ENCODE peak calls at places on chromosomes 1 and 21, in six cellular contexts. G is astrocyte of the spinal cord, O is AG04450, I is ovary, J is heart right ventricle, H is brain microvascular endothelial cell. S is an unnamed sample.
A peak's percentile ranks its signal among the peaks of the same experiment; 100 is the strongest.

GRCh38 chr21:26888256-26888655 is 43.0 kb upstream of the ADAMTS1 start:
- DNase-seq in H (no peak), J (no peak), O (no peak), I (no peak), G (peak; percentile 35), S (no peak)

GRCh38 chr1:228554107-228554506 is 66.9 kb downstream of the RNF187 start:
- DNase-seq in J (no peak), O (no peak), H (no peak), G (no peak), I (no peak), S (no peak)

GRCh38 chr1:161185282-161185682 is 8.0 kb upstream of the B4GALT3 start:
- DNase-seq in H (no peak), O (no peak), J (peak; percentile 91), I (peak; percentile 45), G (peak; percentile 57), S (peak; percentile 67)

GRCh38 chr1:204493145-204493881 is 1.3 kb downstream of the PIK3C2B start:
- DNase-seq in J (peak; percentile 70), I (peak; percentile 64), H (no peak), O (no peak), G (peak; percentile 65), S (no peak)

GRCh38 chr1:114033219-114033706 is 54.0 kb downstream of the OLFML3 start:
- DNase-seq in J (no peak), H (no peak), O (no peak), I (no peak), G (no peak), S (no peak)

GRCh38 chr21:25925936-25926335 is 191.2 kb downstream of the GABPA start:
- DNase-seq in G (no peak), H (no peak), O (no peak), J (peak; percentile 64), I (no peak), S (no peak)

GRCh38 chr21:46329796-46330195 is 5.8 kb downstream of the PCNT start:
- DNase-seq in H (no peak), G (no peak), J (no peak), O (no peak), I (no peak), S (no peak)

GRCh38 chr1:206000641-206001339 is 2.4 kb downstream of the RAB7B start:
- DNase-seq in O (no peak), J (no peak), H (peak; percentile 59), I (no peak), G (no peak), S (no peak)

GRCh38 chr1:24318238-24318987 is 744 bp upstream of the GRHL3 start:
- DNase-seq in I (no peak), H (no peak), G (peak; percentile 53), O (peak; percentile 26), J (no peak), S (no peak)

GRCh38 chr1:182588460-182589396 is at the start of gene RNASEL:
- DNase-seq in J (peak; percentile 71), H (peak; percentile 64), I (peak; percentile 83), O (peak; percentile 6), G (peak; percentile 75), S (peak; percentile 32)

GRCh38 chr1:100861379-100861778 is 33.3 kb downstream of the EXTL2 start:
- DNase-seq in J (no peak), I (no peak), O (no peak), H (no peak), G (no peak), S (no peak)

GRCh38 chr1:205298191-205298994 is 23.2 kb downstream of the NUAK2 start:
- DNase-seq in H (peak; percentile 99), G (peak; percentile 96), J (no peak), I (no peak), O (peak; percentile 96), S (peak; percentile 89)

GRCh38 chr1:11746795-11747487 is 11.0 kb downstream of the AGTRAP start:
- DNase-seq in I (no peak), J (peak; percentile 37), H (no peak), O (no peak), G (no peak), S (no peak)

GRCh38 chr21:39182016-39182415 is 1.2 kb downstream of the PSMG1 start:
- DNase-seq in I (no peak), O (no peak), J (no peak), G (no peak), H (no peak), S (no peak)

GRCh38 chr1:37052120-37052519 is 17.8 kb upstream of the GRIK3 start:
- DNase-seq in G (no peak), I (no peak), J (no peak), H (no peak), O (no peak), S (no peak)

GRCh38 chr1:107327446-107327845 is 186.6 kb downstream of the NTNG1 start:
- DNase-seq in J (no peak), O (no peak), I (no peak), H (no peak), G (no peak), S (no peak)

GRCh38 chr1:154869351-154870116 is 547 bp downstream of the KCNN3 start:
- DNase-seq in G (peak; percentile 40), O (no peak), H (peak; percentile 42), I (peak; percentile 58), J (peak; percentile 87), S (no peak)

GRCh38 chr1:185581961-185582725 is 152.0 kb upstream of the HMCN1 start:
- DNase-seq in O (no peak), G (no peak), J (no peak), I (no peak), H (peak; percentile 47), S (no peak)

GRCh38 chr1:203126151-203126865 is 1.2 kb upstream of the ADORA1 start:
- DNase-seq in J (no peak), G (no peak), H (no peak), I (no peak), O (no peak), S (no peak)

GRCh38 chr1:235888119-235888643 is 21.5 kb upstream of the LYST start:
- DNase-seq in J (no peak), G (no peak), I (no peak), O (no peak), H (no peak), S (no peak)

GRCh38 chr1:177976596-177976995 is 6.7 kb upstream of the SEC16B start:
- DNase-seq in H (no peak), O (no peak), I (no peak), G (no peak), J (no peak), S (no peak)

GRCh38 chr21:36422279-36423098 is 37.3 kb downstream of the CHAF1B start:
- DNase-seq in I (peak; percentile 42), O (peak; percentile 21), G (peak; percentile 41), H (peak; percentile 67), J (peak; percentile 54), S (peak; percentile 24)

GRCh38 chr1:31848381-31848897 is 32.6 kb upstream of the SPOCD1 start:
- DNase-seq in J (no peak), O (no peak), I (no peak), G (no peak), H (no peak), S (no peak)

GRCh38 chr21:18387994-18388393 is 15.6 kb downstream of the TMPRSS15 start:
- DNase-seq in H (no peak), G (no peak), I (no peak), O (no peak), J (no peak), S (no peak)

GRCh38 chr21:18382141-18382540 is 21.4 kb downstream of the TMPRSS15 start:
- DNase-seq in I (no peak), G (no peak), J (no peak), H (no peak), O (no peak), S (no peak)

GRCh38 chr21:18384771-18385170 is 18.8 kb downstream of the TMPRSS15 start:
- DNase-seq in J (no peak), H (no peak), O (no peak), I (no peak), G (peak; percentile 37), S (no peak)
- TF ChIP-seq CTCF in J (peak; percentile 53), H (peak; percentile 40), O (no peak), I (no peak), G (peak; percentile 69), S (peak; percentile 8)

GRCh38 chr1:2353907-2354438 is 37.4 kb downstream of the MORN1 start:
- DNase-seq in J (no peak), I (no peak), O (no peak), G (no peak), H (no peak), S (no peak)

GRCh38 chr1:2352341-2353214 is 38.8 kb downstream of the MORN1 start:
- DNase-seq in O (no peak), G (no peak), J (no peak), H (no peak), I (peak; percentile 24), S (no peak)

GRCh38 chr1:2354511-2355407 is 36.6 kb downstream of the MORN1 start:
- DNase-seq in O (no peak), H (no peak), I (peak; percentile 43), J (no peak), G (no peak), S (no peak)

GRCh38 chr1:2351723-2352122 is 39.6 kb downstream of the MORN1 start:
- DNase-seq in I (no peak), J (no peak), O (no peak), G (no peak), H (no peak), S (no peak)

GRCh38 chr1:2353215-2353906 is 38.0 kb downstream of the MORN1 start:
- DNase-seq in O (no peak), J (no peak), H (no peak), I (peak; percentile 27), G (no peak), S (no peak)
- H3K4me3 ChIP-seq in O (no peak overlapping the region), J (no peak overlapping the region), H (no peak overlapping the region), I (no peak overlapping the region), G (no peak overlapping the region), S (no peak overlapping the region)

DNA sequence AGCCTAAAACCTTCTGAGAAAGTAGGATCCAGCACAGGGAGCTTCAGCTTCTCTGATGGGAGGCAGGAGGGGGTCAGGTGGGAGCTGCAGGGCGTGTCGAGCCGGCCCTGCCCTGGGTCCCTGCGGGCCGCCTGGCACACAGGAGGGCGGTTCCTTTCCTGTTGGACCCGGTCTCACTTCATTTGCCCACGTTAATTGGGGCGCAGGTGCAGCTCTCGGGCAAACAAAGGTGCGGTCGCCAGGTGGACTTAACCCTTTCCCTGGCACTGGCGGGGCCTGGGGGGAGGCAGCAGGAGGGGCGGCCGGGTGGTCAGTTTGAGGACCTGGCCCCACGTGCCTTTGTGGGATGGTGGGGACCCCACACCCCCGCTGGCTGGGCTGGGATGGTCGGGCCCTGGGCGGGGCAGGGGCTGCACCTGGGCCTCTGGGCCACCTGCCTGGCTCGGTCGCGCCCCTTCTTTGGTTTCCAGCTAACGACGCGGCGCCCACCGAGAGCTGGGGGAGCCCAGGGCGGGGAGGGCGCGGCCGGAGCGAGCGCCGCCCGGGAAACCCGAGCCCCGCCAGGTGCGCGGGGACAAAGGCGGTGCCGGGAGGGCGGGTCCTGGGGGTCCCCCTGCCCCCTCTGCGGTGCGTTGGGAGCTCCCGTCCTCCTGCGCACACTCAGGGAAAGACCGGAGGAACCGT is 20.8 kb upstream of the C1orf159 start:
- DNase-seq in J (no peak), G (no peak), H (no peak), I (no peak), O (no peak), S (no peak)
- TF ChIP-seq CTCF in J (no peak), G (no peak), H (no peak), I (no peak), O (no peak), S (no peak)

DNA sequence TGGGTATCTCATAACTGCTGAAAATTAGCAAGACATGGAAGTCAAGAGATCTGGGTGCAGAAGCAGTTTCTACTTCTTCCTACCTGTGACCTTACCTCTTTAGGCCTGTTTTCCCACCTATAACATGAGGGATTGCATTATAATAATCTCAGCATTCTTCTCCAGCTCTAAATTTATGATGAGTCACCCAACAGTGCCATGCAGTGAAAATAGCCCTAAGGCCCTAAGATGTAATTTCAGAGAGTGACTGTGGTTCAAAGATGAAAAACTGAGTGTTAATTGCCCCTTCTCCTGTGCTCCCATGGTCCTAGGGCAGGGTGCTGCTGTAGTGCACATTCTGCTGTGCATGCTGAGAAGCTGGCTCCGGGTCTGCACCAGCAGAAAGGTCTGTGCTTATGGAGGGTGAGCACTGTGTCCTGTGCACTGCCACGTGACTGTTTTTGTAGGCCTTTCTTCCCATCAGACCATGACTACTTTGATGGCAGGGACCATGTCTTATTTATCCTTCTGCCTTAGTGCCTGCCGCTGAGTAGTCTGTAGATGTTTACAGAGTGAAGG is 29.7 kb downstream of the JUN start:
- DNase-seq in G (no peak), J (no peak), O (no peak), I (no peak), H (no peak), S (no peak)
- H3K4me3 ChIP-seq in G (no peak overlapping the region), J (no peak overlapping the region), O (no peak overlapping the region), I (no peak overlapping the region), H (no peak overlapping the region), S (no peak overlapping the region)

S was measured in HFF-Myc.